ENCODE peak calls at places on chromosomes 5 and 9, in eight cellular contexts. D is IMR-90, S is left ventricle myocardium inferior, I is AG04450, U is A549, R is mesenchymal stem cell, A is heart left ventricle, O is WERI-Rb-1. J is an unnamed sample.

GRCh38 chr9:113350937-113351336 is 1.6 kb downstream of the BSPRY start:
- DNase-seq in D (no peak), S (no peak), I (no peak), U (no peak), R (no peak), A (no peak), O (no peak), J (no peak)

GRCh38 chr5:55618318-55618717 is 83.6 kb upstream of the PLPP1 start:
- DNase-seq in D (no peak), S (no peak), I (no peak), U (no peak), R (no peak), A (no peak), O (no peak), J (no peak)

GRCh38 chr5:137497396-137498290 is 1.5 kb downstream of the SPOCK1 start:
- DNase-seq in D (no peak), S (no peak), I (no peak), U (peak), R (no peak), A (no peak), O (no peak), J (no peak)

GRCh38 chr9:6272229-6272597 is 56.0 kb upstream of the TPD52L3 start:
- DNase-seq in D (peak), S (no peak), I (peak), U (peak), R (peak), A (no peak), O (no peak), J (no peak)

GRCh38 chr5:134436523-134437339 is 25.1 kb upstream of the CDKN2AIPNL start:
- DNase-seq in D (peak), S (peak), I (peak), U (peak), R (peak), A (peak), O (peak), J (peak)

GRCh38 chr9:71361357-71361756 is 239.9 kb upstream of the TRPM3 start:
- DNase-seq in D (no peak), S (no peak), I (no peak), U (no peak), R (no peak), A (no peak), O (no peak), J (no peak)

GRCh38 chr5:90153031-90153430 is 256.5 kb downstream of the CETN3 start:
- DNase-seq in D (no peak), S (no peak), I (no peak), U (no peak), R (no peak), A (no peak), O (no peak), J (no peak)

GRCh38 chr9:2967779-2968178 is 123.9 kb upstream of the PUM3 start:
- DNase-seq in D (no peak), S (no peak), I (no peak), U (no peak), R (no peak), A (no peak), O (no peak), J (no peak)

GRCh38 chr5:125311743-125312142 is 565.3 kb upstream of the ZNF608 start:
- DNase-seq in D (peak), S (no peak), I (peak), U (peak), R (peak), A (no peak), O (no peak), J (peak)

GRCh38 chr9:115035872-115036612 is 81.9 kb downstream of the TNC start:
- DNase-seq in D (peak), S (no peak), I (peak), U (no peak), R (peak), A (no peak), O (no peak), J (peak)

GRCh38 chr9:116181853-116182610 is 28.4 kb downstream of the PAPPA start:
- DNase-seq in D (peak), S (no peak), I (no peak), U (no peak), R (no peak), A (no peak), O (no peak), J (no peak)

GRCh38 chr9:117682955-117683710 is 21.1 kb upstream of the TLR4 start:
- DNase-seq in D (no peak), S (no peak), I (no peak), U (no peak), R (no peak), A (no peak), O (no peak), J (no peak)

GRCh38 chr5:172454355-172455086 is at the start of gene SH3PXD2B:
- DNase-seq in D (no peak), S (peak), I (no peak), U (peak), R (peak), A (peak), O (peak), J (no peak)

GRCh38 chr9:80503692-80504400 is 932.1 kb downstream of the TLE4 start:
- DNase-seq in D (peak), S (no peak), I (no peak), U (no peak), R (peak), A (no peak), O (no peak), J (peak)

GRCh38 chr9:79189511-79189924 is 382.2 kb upstream of the TLE4 start:
- DNase-seq in D (peak), S (no peak), I (peak), U (peak), R (peak), A (no peak), O (no peak), J (peak)

GRCh38 chr9:6852243-6852963 is 94.6 kb downstream of the KDM4C start:
- DNase-seq in D (peak), S (no peak), I (no peak), U (peak), R (peak), A (no peak), O (no peak), J (peak)

GRCh38 chr9:70061776-70062175 is 18.1 kb downstream of the MAMDC2 start:
- DNase-seq in D (peak), S (no peak), I (no peak), U (no peak), R (no peak), A (no peak), O (no peak), J (no peak)

GRCh38 chr5:26649000-26649399 is 389.4 kb downstream of the CDH9 start:
- DNase-seq in D (no peak), S (no peak), I (no peak), U (no peak), R (no peak), A (no peak), O (no peak), J (no peak)

GRCh38 chr5:133079048-133079447 is 27.2 kb downstream of the HSPA4 start:
- DNase-seq in D (no peak), S (no peak), I (no peak), U (no peak), R (peak), A (no peak), O (no peak), J (no peak)

GRCh38 chr5:179307931-179308471 is 37.3 kb downstream of the ADAMTS2 start:
- DNase-seq in D (no peak), S (no peak), I (no peak), U (no peak), R (no peak), A (peak), O (no peak), J (no peak)

GRCh38 chr5:151213803-151214613 is 9.9 kb downstream of the CCDC69 start:
- DNase-seq in D (no peak), S (peak), I (no peak), U (no peak), R (peak), A (peak), O (no peak), J (peak)

GRCh38 chr5:149485655-149486615 is 65.3 kb downstream of the CSNK1A1 start:
- DNase-seq in D (peak), S (peak), I (peak), U (peak), R (peak), A (peak), O (no peak), J (peak)

GRCh38 chr9:36188212-36188611 is 2.5 kb upstream of the CLTA start:
- DNase-seq in D (no peak), S (no peak), I (no peak), U (no peak), R (no peak), A (no peak), O (no peak), J (no peak)

GRCh38 chr5:16763211-16763610 is 146.4 kb upstream of the RETREG1 start:
- DNase-seq in D (no peak), S (no peak), I (no peak), U (no peak), R (no peak), A (no peak), O (no peak), J (no peak)

GRCh38 chr5:176542135-176542595 is 5.0 kb upstream of the RNF44 start:
- DNase-seq in D (no peak), S (peak), I (no peak), U (no peak), R (no peak), A (no peak), O (no peak), J (no peak)

GRCh38 chr5:170522211-170523128 is 18.6 kb downstream of the KCNIP1 start:
- DNase-seq in D (no peak), S (no peak), I (no peak), U (peak), R (peak), A (no peak), O (no peak), J (peak)

GRCh38 chr5:53779541-53779981 is 219.1 kb downstream of the NDUFS4 start:
- DNase-seq in D (peak), S (peak), I (peak), U (no peak), R (peak), A (peak), O (no peak), J (peak)

GRCh38 chr9:94638335-94639044 is 828 bp downstream of the FBP1 start:
- DNase-seq in D (no peak), S (no peak), I (no peak), U (no peak), R (no peak), A (no peak), O (no peak), J (no peak)
- H3K27ac ChIP-seq in D (no peak), S (no peak), I (no peak), U (no peak), R (no peak), A (no peak), O (no peak), J (no peak)

DNA sequence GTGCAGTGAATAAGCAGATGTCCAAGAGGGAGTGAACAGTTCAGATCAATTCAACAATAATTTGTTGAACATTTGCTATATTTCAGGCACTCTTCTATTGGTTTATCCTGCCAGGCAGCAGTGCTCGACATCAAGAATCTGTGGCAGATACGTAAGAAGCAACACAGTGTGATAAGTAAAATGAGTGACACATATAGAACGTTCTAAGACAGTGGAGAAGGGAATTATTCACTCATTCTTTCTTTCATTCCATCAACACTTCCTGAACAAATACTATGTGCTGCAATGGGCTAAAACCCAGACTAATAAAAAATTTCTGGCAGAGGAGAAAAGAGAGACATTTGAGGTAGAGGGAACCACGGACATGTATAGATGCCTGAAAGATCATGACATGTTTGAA is 89.9 kb upstream of the GLIS3 start:
- DNase-seq in D (no peak), S (no peak), I (no peak), U (no peak), R (no peak), A (no peak), O (no peak), J (no peak)
- H3K4me3 ChIP-seq in D (no peak), S (no peak), I (no peak), U (no peak), R (no peak), A (no peak), O (no peak), J (no peak)

DNA sequence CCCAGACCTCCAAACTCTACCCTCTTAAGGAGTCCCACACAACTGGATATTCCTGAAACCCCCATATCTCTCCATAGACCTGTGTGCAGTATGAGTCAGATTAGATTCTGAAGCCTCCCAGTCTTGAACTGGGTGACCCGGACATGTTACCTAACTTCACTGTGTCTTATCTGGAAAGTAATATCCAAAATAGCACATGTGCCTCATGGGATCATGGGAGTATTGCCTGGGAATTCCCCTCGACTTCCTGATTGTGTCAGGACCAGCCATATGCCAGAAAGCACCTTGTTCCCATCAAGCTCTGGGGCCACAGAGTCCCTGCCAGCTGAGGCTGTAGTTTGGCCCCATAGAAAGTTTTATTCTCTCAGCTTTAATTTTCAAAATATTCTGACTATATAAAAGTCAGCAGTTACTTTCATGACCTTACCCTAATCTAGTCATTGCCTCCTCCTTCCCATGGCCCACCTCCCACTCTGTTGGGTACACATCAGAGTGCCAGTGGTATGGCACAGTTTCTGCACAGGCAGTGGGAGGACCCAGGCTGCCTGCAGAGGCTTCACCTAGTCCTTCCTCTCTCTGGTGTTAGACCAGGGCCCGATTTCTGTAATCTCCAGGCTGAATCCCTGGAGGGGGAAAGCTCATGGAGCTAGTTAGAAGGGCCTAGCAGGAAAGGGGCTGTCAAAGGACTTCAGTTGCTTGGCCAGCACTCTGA is 19.5 kb upstream of the B4GALT1 start:
- DNase-seq in D (peak), S (no peak), I (no peak), U (peak), R (no peak), A (peak), O (no peak), J (no peak)
- H3K27ac ChIP-seq in D (no peak), S (peak), I (no peak), U (no peak), R (no peak), A (peak), O (no peak), J (no peak)

GRCh38 chr5:80189701-80190100 is 66.1 kb downstream of the SERINC5 start:
- DNase-seq in D (no peak), S (no peak), I (no peak), U (no peak), R (no peak), A (no peak), O (no peak), J (no peak)
- H3K4me3 ChIP-seq in D (no peak), S (no peak), I (no peak), U (no peak), R (no peak), A (no peak), O (no peak), J (no peak)

DNA sequence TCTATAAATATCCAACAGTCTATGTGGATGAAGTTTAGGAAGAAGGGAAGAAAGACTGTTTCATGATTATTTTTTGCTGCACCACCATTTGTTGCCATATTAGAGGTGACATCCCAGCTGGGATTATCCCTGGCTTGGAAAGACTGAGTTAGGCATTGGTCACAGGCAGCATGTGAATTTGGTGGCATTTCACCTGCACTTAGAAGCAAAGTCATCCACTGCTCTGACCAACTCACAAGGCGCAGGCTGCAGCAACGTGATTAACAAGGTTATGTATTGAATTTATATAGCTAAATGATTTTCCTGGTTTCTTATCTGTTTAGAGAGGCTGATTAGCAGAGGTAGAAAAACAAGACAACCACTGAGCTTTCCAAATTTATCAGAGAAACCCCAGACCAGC is 2.7 kb downstream of the FYB1 start:
- DNase-seq in D (no peak), S (no peak), I (no peak), U (no peak), R (no peak), A (no peak), O (no peak), J (no peak)
- H3K27ac ChIP-seq in D (no peak), S (no peak), I (no peak), U (peak), R (no peak), A (no peak), O (no peak), J (no peak)

GRCh38 chr9:93095205-93096130 is 549 bp upstream of the CARD19 start:
- DNase-seq in D (peak), S (peak), I (peak), U (peak), R (peak), A (peak), O (peak), J (peak)
- H3K4me3 ChIP-seq in D (peak), S (peak), I (peak), U (peak), R (peak), A (peak), O (peak), J (peak)

GRCh38 chr5:61332891-61333350 is 863 bp downstream of the ZSWIM6 start:
- DNase-seq in D (peak), S (peak), I (no peak), U (peak), R (peak), A (peak), O (peak), J (no peak)
- H3K27ac ChIP-seq in D (peak), S (peak), I (peak), U (peak), R (no peak), A (peak), O (peak), J (peak)

DNA sequence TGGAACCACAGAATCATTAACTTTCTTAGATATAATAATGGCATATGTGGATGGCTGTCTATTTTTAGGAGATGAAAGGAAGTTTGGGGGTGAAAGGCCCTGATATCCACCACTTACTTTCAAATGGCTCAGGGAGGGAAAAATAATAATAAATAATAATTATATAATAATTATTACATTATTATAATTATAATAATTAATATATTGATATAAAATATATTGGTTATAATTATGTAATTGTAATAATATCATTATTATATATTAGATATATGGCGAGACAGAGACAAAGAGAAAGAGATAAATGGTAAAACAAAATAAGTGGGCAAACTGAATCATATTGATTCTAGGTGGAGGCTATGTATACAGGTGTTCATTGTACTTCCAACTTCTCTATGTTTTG is 136.6 kb downstream of the GAPVD1 start:
- DNase-seq in D (no peak), S (no peak), I (no peak), U (no peak), R (no peak), A (no peak), O (no peak), J (no peak)
- H3K4me3 ChIP-seq in D (no peak), S (no peak), I (no peak), U (no peak), R (no peak), A (no peak), O (no peak), J (no peak)